ENCODE peak calls at places on chromosomes 4 and X, in seven cellular contexts. One of them, this sample, is unnamed.
A peak's percentile ranks its signal among the peaks of the same experiment; 100 is the strongest.

GRCh38 chr4:168713193-168713592 is 216.3 kb downstream of the PALLD start:
- DNase-seq in HepG2: no peak
- DNase-seq in H1: no peak
- DNase-seq in SK-N-SH: no peak
- DNase-seq in HCT116: no peak
- DNase-seq in K562: no peak
- DNase-seq in GM12878: no peak
- DNase-seq in this sample: no peak

GRCh38 chrX:130975947-130976346 is 72.9 kb upstream of the ENOX2 start:
- DNase-seq in HepG2: peak; percentile 24
- DNase-seq in H1: no peak
- DNase-seq in SK-N-SH: peak; percentile 39
- DNase-seq in HCT116: peak; percentile 31
- DNase-seq in K562: peak; percentile 48
- DNase-seq in GM12878: no peak
- DNase-seq in this sample: peak; percentile 3

GRCh38 chr4:54908744-54909143 is 216.7 kb downstream of the KDR start:
- DNase-seq in HepG2: no peak
- DNase-seq in H1: no peak
- DNase-seq in SK-N-SH: no peak
- DNase-seq in HCT116: no peak
- DNase-seq in K562: no peak
- DNase-seq in GM12878: no peak
- DNase-seq in this sample: no peak

GRCh38 chr4:147825451-147826287 is 93.8 kb downstream of the ARHGAP10 start:
- DNase-seq in HepG2: no peak
- DNase-seq in H1: no peak
- DNase-seq in SK-N-SH: no peak
- DNase-seq in HCT116: no peak
- DNase-seq in K562: no peak
- DNase-seq in GM12878: no peak
- DNase-seq in this sample: no peak

GRCh38 chr4:53907772-53908171 is 156.6 kb downstream of the CHIC2 start:
- DNase-seq in HepG2: no peak
- DNase-seq in H1: no peak
- DNase-seq in SK-N-SH: no peak
- DNase-seq in HCT116: no peak
- DNase-seq in K562: no peak
- DNase-seq in GM12878: no peak
- DNase-seq in this sample: no peak

GRCh38 chrX:150694738-150695410 is 1.7 kb downstream of the MTMR1 start:
- DNase-seq in HepG2: no peak
- DNase-seq in H1: no peak
- DNase-seq in SK-N-SH: no peak
- DNase-seq in HCT116: no peak
- DNase-seq in K562: peak; percentile 11
- DNase-seq in GM12878: no peak
- DNase-seq in this sample: no peak

GRCh38 chr4:94540476-94540875 is 88.7 kb downstream of the PDLIM5 start:
- DNase-seq in HepG2: no peak
- DNase-seq in H1: no peak
- DNase-seq in SK-N-SH: no peak
- DNase-seq in HCT116: no peak
- DNase-seq in K562: no peak
- DNase-seq in GM12878: no peak
- DNase-seq in this sample: peak; percentile 65

GRCh38 chr4:92307886-92308285 is 4.1 kb downstream of the GRID2 start:
- DNase-seq in HepG2: no peak
- DNase-seq in H1: no peak
- DNase-seq in SK-N-SH: no peak
- DNase-seq in HCT116: no peak
- DNase-seq in K562: no peak
- DNase-seq in GM12878: no peak
- DNase-seq in this sample: no peak

GRCh38 chrX:46180258-46180687 is 364.9 kb downstream of the ZNF674 start:
- DNase-seq in HepG2: peak; percentile 2
- DNase-seq in H1: no peak
- DNase-seq in SK-N-SH: no peak
- DNase-seq in HCT116: peak; percentile 85
- DNase-seq in K562: peak; percentile 11
- DNase-seq in GM12878: peak; percentile 49
- DNase-seq in this sample: no peak

GRCh38 chr4:110516106-110516922 is 40.4 kb downstream of the ENPEP start:
- DNase-seq in HepG2: peak; percentile 68
- DNase-seq in H1: peak; percentile 50
- DNase-seq in SK-N-SH: peak; percentile 37
- DNase-seq in HCT116: peak; percentile 72
- DNase-seq in K562: peak; percentile 44
- DNase-seq in GM12878: peak; percentile 30
- DNase-seq in this sample: peak; percentile 19

GRCh38 chr4:110512901-110513300 is 36.9 kb downstream of the ENPEP start:
- DNase-seq in HepG2: no peak
- DNase-seq in H1: no peak
- DNase-seq in SK-N-SH: no peak
- DNase-seq in HCT116: no peak
- DNase-seq in K562: no peak
- DNase-seq in GM12878: no peak
- DNase-seq in this sample: no peak

GRCh38 chr4:110515676-110516075 is 39.7 kb downstream of the ENPEP start:
- DNase-seq in HepG2: no peak
- DNase-seq in H1: no peak
- DNase-seq in SK-N-SH: no peak
- DNase-seq in HCT116: no peak
- DNase-seq in K562: no peak
- DNase-seq in GM12878: no peak
- DNase-seq in this sample: peak; percentile 21

GRCh38 chr4:110510955-110511544 is 35.1 kb downstream of the ENPEP start:
- DNase-seq in HepG2: peak; percentile 39
- DNase-seq in H1: no peak
- DNase-seq in SK-N-SH: peak; percentile 40
- DNase-seq in HCT116: peak; percentile 56
- DNase-seq in K562: peak; percentile 56
- DNase-seq in GM12878: no peak
- DNase-seq in this sample: peak; percentile 67

DNA sequence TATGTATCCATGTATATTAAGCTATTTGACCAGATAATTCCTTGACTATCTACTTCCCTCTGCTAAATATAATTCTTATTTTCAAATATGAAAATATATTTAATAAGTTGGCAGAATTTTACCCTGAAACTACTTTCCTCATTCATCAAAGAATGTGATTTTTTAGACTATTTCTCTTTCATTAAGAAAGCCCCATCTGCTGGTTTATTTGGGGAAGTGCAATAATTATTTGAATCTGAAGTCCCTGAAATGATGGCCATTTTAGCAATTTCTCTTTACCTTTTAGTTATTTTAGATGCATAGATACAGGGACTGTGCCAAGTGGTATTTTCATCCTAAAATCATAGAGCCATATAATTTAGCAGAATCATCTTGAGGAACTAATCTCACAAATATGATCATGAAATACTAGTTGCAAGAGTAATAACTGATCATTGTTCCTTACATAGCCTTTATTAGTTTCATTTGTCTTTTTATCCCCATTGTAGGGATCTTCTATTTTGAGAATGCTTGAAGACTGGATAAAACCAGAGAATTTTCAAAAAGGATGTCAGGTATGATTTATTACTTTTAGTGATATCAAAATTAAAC is 39.0 kb downstream of the ENPEP start:
- DNase-seq in HepG2: peak; percentile 30
- DNase-seq in H1: no peak
- DNase-seq in SK-N-SH: peak; percentile 16
- DNase-seq in HCT116: peak; percentile 34
- DNase-seq in K562: peak; percentile 17
- DNase-seq in GM12878: no peak
- DNase-seq in this sample: peak; percentile 42
- TF ChIP-seq JUND in HepG2: no peak
- TF ChIP-seq JUND in H1: no peak
- TF ChIP-seq JUND in SK-N-SH: no peak
- TF ChIP-seq JUND in HCT116: no peak
- TF ChIP-seq JUND in K562: no peak
- TF ChIP-seq JUND in GM12878: no peak
- TF ChIP-seq JUND in this sample: no peak

GRCh38 chr4:86050516-86050915 is 309.3 kb downstream of the MAPK10 start:
- DNase-seq in HepG2: no peak
- DNase-seq in H1: no peak
- DNase-seq in SK-N-SH: no peak
- DNase-seq in HCT116: no peak
- DNase-seq in K562: no peak
- DNase-seq in GM12878: no peak
- DNase-seq in this sample: no peak

GRCh38 chr4:86044593-86044985 is 315.3 kb downstream of the MAPK10 start:
- DNase-seq in HepG2: no peak
- DNase-seq in H1: no peak
- DNase-seq in SK-N-SH: no peak
- DNase-seq in HCT116: no peak
- DNase-seq in K562: no peak
- DNase-seq in GM12878: no peak
- DNase-seq in this sample: no peak

GRCh38 chr4:86043755-86044592 is 315.9 kb downstream of the MAPK10 start:
- DNase-seq in HepG2: peak; percentile 32
- DNase-seq in H1: no peak
- DNase-seq in SK-N-SH: peak; percentile 23
- DNase-seq in HCT116: peak; percentile 37
- DNase-seq in K562: peak; percentile 20
- DNase-seq in GM12878: no peak
- DNase-seq in this sample: peak; percentile 44

DNA sequence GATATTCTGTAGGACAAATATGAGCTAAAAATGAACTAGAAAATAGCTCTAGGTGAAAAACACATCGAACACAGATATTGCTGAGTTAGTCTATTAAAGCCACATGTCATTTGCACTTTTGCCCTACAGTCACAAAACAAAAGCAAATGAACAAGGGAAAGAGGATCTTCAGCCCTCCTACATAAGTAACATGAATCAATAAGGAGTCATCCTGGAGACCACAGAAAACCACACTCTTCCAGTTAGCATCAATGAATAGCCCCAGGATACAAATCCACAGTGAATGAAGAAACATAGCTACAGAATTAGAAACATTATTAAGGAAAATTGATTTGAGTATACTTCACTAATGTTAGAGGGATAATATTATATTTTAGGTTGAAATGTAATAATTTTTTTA is 311.4 kb downstream of the MAPK10 start:
- DNase-seq in HepG2: no peak
- DNase-seq in H1: no peak
- DNase-seq in SK-N-SH: no peak
- DNase-seq in HCT116: no peak
- DNase-seq in K562: no peak
- DNase-seq in GM12878: no peak
- DNase-seq in this sample: no peak
- TF ChIP-seq JUND in HepG2: no peak
- TF ChIP-seq JUND in H1: no peak
- TF ChIP-seq JUND in SK-N-SH: no peak
- TF ChIP-seq JUND in HCT116: no peak
- TF ChIP-seq JUND in K562: no peak
- TF ChIP-seq JUND in GM12878: no peak
- TF ChIP-seq JUND in this sample: no peak

GRCh38 chrX:40012800-40013682 is 84.7 kb downstream of the BCOR start:
- DNase-seq in HepG2: peak; percentile 67
- DNase-seq in H1: no peak
- DNase-seq in SK-N-SH: no peak
- DNase-seq in HCT116: no peak
- DNase-seq in K562: peak; percentile 81
- DNase-seq in GM12878: no peak
- DNase-seq in this sample: peak; percentile 74
- TF ChIP-seq JUND in HepG2: no peak
- TF ChIP-seq JUND in H1: no peak
- TF ChIP-seq JUND in SK-N-SH: no peak
- TF ChIP-seq JUND in HCT116: no peak
- TF ChIP-seq JUND in K562: no peak
- TF ChIP-seq JUND in GM12878: no peak
- TF ChIP-seq JUND in this sample: no peak

GRCh38 chrX:42755820-42756219 is 22.1 kb downstream of the PPP1R2C start:
- DNase-seq in HepG2: no peak
- DNase-seq in H1: no peak
- DNase-seq in SK-N-SH: no peak
- DNase-seq in HCT116: no peak
- DNase-seq in K562: no peak
- DNase-seq in GM12878: no peak
- DNase-seq in this sample: no peak
- TF ChIP-seq JUND in HepG2: no peak
- TF ChIP-seq JUND in H1: no peak
- TF ChIP-seq JUND in SK-N-SH: no peak
- TF ChIP-seq JUND in HCT116: no peak
- TF ChIP-seq JUND in K562: no peak
- TF ChIP-seq JUND in GM12878: no peak
- TF ChIP-seq JUND in this sample: no peak

GRCh38 chr4:122896270-122896669 is 26.1 kb downstream of the NUDT6 start:
- DNase-seq in HepG2: no peak
- DNase-seq in H1: no peak
- DNase-seq in SK-N-SH: no peak
- DNase-seq in HCT116: no peak
- DNase-seq in K562: no peak
- DNase-seq in GM12878: no peak
- DNase-seq in this sample: no peak

GRCh38 chr4:122899682-122900081 is 22.7 kb downstream of the NUDT6 start:
- DNase-seq in HepG2: no peak
- DNase-seq in H1: no peak
- DNase-seq in SK-N-SH: no peak
- DNase-seq in HCT116: no peak
- DNase-seq in K562: no peak
- DNase-seq in GM12878: no peak
- DNase-seq in this sample: no peak

GRCh38 chr4:122900314-122900713 is 22.1 kb downstream of the NUDT6 start:
- DNase-seq in HepG2: no peak
- DNase-seq in H1: no peak
- DNase-seq in SK-N-SH: no peak
- DNase-seq in HCT116: no peak
- DNase-seq in K562: no peak
- DNase-seq in GM12878: no peak
- DNase-seq in this sample: no peak

GRCh38 chr4:122901621-122902020 is 20.8 kb downstream of the NUDT6 start:
- DNase-seq in HepG2: no peak
- DNase-seq in H1: no peak
- DNase-seq in SK-N-SH: no peak
- DNase-seq in HCT116: no peak
- DNase-seq in K562: no peak
- DNase-seq in GM12878: no peak
- DNase-seq in this sample: no peak

DNA sequence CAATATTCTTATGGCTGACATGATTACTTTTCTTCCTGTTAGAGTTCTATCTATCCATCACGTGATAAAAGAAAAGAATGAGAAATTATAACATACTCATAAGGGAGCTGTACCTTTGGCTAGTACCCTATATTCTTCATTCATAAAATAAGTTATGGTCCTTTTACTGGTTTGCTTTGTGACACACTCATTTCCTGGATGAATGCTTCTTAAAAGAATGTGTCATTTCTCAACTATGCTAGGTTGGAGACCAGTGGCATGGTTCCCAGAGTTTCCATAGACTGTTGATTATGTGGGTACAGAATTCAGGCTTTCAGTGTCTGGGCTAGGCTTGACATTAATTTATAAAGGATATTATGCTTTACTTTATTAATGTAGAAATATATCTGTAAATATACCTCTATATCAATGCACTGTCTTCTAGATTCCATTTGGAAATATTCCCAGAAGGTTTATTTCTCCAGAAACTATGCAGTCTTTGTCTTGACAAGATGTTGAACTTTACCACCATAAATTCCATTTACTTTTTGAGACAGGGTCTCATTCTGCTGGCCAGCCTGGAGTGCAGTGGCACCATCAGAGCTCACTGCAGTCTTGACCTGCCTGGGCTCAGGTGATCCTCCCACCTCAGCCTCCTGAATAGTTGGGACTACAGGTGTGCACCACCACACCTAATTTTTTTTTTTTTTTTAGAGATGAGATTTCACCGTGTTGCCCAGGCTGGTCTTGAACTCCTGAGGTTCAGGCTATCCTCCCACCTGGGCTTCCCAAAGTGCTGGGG is 23.8 kb downstream of the NUDT6 start:
- DNase-seq in HepG2: no peak
- DNase-seq in H1: no peak
- DNase-seq in SK-N-SH: no peak
- DNase-seq in HCT116: peak; percentile 82
- DNase-seq in K562: no peak
- DNase-seq in GM12878: no peak
- DNase-seq in this sample: no peak
- TF ChIP-seq JUND in HepG2: no peak
- TF ChIP-seq JUND in H1: no peak
- TF ChIP-seq JUND in SK-N-SH: peak; percentile 96
- TF ChIP-seq JUND in HCT116: peak; percentile 93
- TF ChIP-seq JUND in K562: no peak
- TF ChIP-seq JUND in GM12878: no peak
- TF ChIP-seq JUND in this sample: no peak